ENCODE peak calls at places on chromosome 13, in four cellular contexts. E, U, J and Y are unnamed samples. For H3K4me1, the result is how much of the 10 kb centered on the place peaks cover.

GRCh38 chr13:109794095-109794494 is 7.7 kb upstream of the IRS2 start:
- DNase-seq in E (no peak), U (no peak), J (no peak), Y (no peak)

GRCh38 chr13:45082964-45083363 is 37.3 kb upstream of the GTF2F2 start:
- DNase-seq in E (no peak), U (no peak), J (no peak), Y (no peak)

GRCh38 chr13:66659291-66660012 is 570.7 kb downstream of the PCDH9 start:
- DNase-seq in E (no peak), U (no peak), J (no peak), Y (no peak)

GRCh38 chr13:113176292-113176691 is 17.8 kb downstream of the PROZ start:
- DNase-seq in E (no peak), U (no peak), J (no peak), Y (no peak)

GRCh38 chr13:52779028-52779612 is 39.5 kb upstream of the CNMD start:
- DNase-seq in E (no peak), U (no peak), J (no peak), Y (no peak)

GRCh38 chr13:78595819-78596700 is 7.3 kb downstream of the POU4F1 start:
- DNase-seq in E (no peak), U (peak), J (no peak), Y (no peak)

GRCh38 chr13:80345771-80346510 is 5.0 kb upstream of the SPRY2 start:
- DNase-seq in E (no peak), U (no peak), J (no peak), Y (no peak)

GRCh38 chr13:82011355-82011754 is 1670.4 kb upstream of the SPRY2 start:
- DNase-seq in E (no peak), U (no peak), J (no peak), Y (no peak)

GRCh38 chr13:28575200-28575599 is 80.3 kb upstream of the FLT1 start:
- DNase-seq in E (no peak), U (no peak), J (no peak), Y (no peak)

GRCh38 chr13:105202384-105202783 is 1333.1 kb downstream of the EFNB2 start:
- DNase-seq in E (no peak), U (no peak), J (no peak), Y (no peak)

GRCh38 chr13:89393758-89394157 is 1722.6 kb downstream of the SLITRK5 start:
- DNase-seq in E (no peak), U (no peak), J (no peak), Y (no peak)

GRCh38 chr13:60379837-60380236 is 17.2 kb upstream of the TDRD3 start:
- DNase-seq in E (no peak), U (no peak), J (no peak), Y (no peak)

GRCh38 chr13:66859078-66859477 is 371.1 kb downstream of the PCDH9 start:
- DNase-seq in E (no peak), U (no peak), J (no peak), Y (no peak)

GRCh38 chr13:79491715-79492114 is 10.8 kb downstream of the NDFIP2 start:
- DNase-seq in E (no peak), U (no peak), J (no peak), Y (no peak)

GRCh38 chr13:20057963-20058362 is 99.4 kb downstream of the ZMYM2 start:
- DNase-seq in E (no peak), U (no peak), J (no peak), Y (no peak)

GRCh38 chr13:76161143-76161542 is 525.0 kb downstream of the LMO7 start:
- DNase-seq in E (no peak), U (no peak), J (no peak), Y (peak)

GRCh38 chr13:113732176-113732960 is 26.7 kb upstream of the TMEM255B start:
- DNase-seq in E (no peak), U (no peak), J (no peak), Y (no peak)

GRCh38 chr13:40682449-40683240 is 16.2 kb upstream of the FOXO1 start:
- DNase-seq in E (no peak), U (no peak), J (no peak), Y (no peak)

GRCh38 chr13:46530084-46530935 is 22.7 kb upstream of the LRCH1 start:
- DNase-seq in E (no peak), U (no peak), J (no peak), Y (no peak)

GRCh38 chr13:37492741-37493514 is 105.6 kb downstream of the POSTN start:
- DNase-seq in E (no peak), U (no peak), J (no peak), Y (no peak)

GRCh38 chr13:95301947-95302386 is 716 bp upstream of the ABCC4 start:
- DNase-seq in E (no peak), U (no peak), J (no peak), Y (no peak)

GRCh38 chr13:41428155-41428554 is 29.2 kb upstream of the RGCC start:
- DNase-seq in E (no peak), U (peak), J (no peak), Y (no peak)

GRCh38 chr13:34748078-34748477 is 194.0 kb upstream of the NBEA start:
- DNase-seq in E (no peak), U (no peak), J (no peak), Y (no peak)

GRCh38 chr13:19984430-19985218 is 26.1 kb downstream of the ZMYM2 start:
- DNase-seq in E (no peak), U (no peak), J (no peak), Y (no peak)

GRCh38 chr13:58744686-58745085 is 1113.1 kb downstream of the PCDH17 start:
- DNase-seq in E (no peak), U (no peak), J (no peak), Y (no peak)

GRCh38 chr13:106573855-106574254 is 5.9 kb upstream of the ARGLU1 start:
- DNase-seq in E (no peak), U (no peak), J (peak), Y (no peak)

GRCh38 chr13:24671367-24672117 is 8.7 kb upstream of the ATP12A start:
- DNase-seq in E (peak), U (peak), J (no peak), Y (no peak)

GRCh38 chr13:112958127-112958989 is 10.7 kb upstream of the MCF2L start:
- DNase-seq in E (peak), U (no peak), J (no peak), Y (no peak)

GRCh38 chr13:77325371-77325941 is 1.4 kb downstream of the MYCBP2 start:
- DNase-seq in E (no peak), U (no peak), J (no peak), Y (no peak)

GRCh38 chr13:113856716-113857065 is 7.2 kb downstream of the GAS6 start:
- DNase-seq in E (peak), U (peak), J (peak), Y (no peak)

GRCh38 chr13:76632388-76633044 is 253.7 kb downstream of the KCTD12 start:
- DNase-seq in E (no peak), U (peak), J (no peak), Y (no peak)

GRCh38 chr13:97914537-97914936 is 38.9 kb upstream of the IPO5 start:
- DNase-seq in E (no peak), U (no peak), J (no peak), Y (no peak)

GRCh38 chr13:57632276-57633140 is 964 bp downstream of the PCDH17 start:
- DNase-seq in E (no peak), U (peak), J (no peak), Y (no peak)

GRCh38 chr13:29959086-29959485 is 108.7 kb upstream of the UBL3 start:
- DNase-seq in E (no peak), U (no peak), J (no peak), Y (no peak)

GRCh38 chr13:29958476-29958875 is 108.1 kb upstream of the UBL3 start:
- DNase-seq in E (no peak), U (no peak), J (no peak), Y (no peak)

GRCh38 chr13:29961036-29961685 is 110.7 kb upstream of the UBL3 start:
- DNase-seq in E (no peak), U (no peak), J (no peak), Y (no peak)

GRCh38 chr13:29956771-29957170 is 106.4 kb upstream of the UBL3 start:
- DNase-seq in E (no peak), U (no peak), J (no peak), Y (no peak)

GRCh38 chr13:29959621-29960020 is 109.2 kb upstream of the UBL3 start:
- DNase-seq in E (no peak), U (no peak), J (no peak), Y (no peak)
- H3K27ac ChIP-seq in E (no peak), U (no peak), J (no peak), Y (no peak)

DNA sequence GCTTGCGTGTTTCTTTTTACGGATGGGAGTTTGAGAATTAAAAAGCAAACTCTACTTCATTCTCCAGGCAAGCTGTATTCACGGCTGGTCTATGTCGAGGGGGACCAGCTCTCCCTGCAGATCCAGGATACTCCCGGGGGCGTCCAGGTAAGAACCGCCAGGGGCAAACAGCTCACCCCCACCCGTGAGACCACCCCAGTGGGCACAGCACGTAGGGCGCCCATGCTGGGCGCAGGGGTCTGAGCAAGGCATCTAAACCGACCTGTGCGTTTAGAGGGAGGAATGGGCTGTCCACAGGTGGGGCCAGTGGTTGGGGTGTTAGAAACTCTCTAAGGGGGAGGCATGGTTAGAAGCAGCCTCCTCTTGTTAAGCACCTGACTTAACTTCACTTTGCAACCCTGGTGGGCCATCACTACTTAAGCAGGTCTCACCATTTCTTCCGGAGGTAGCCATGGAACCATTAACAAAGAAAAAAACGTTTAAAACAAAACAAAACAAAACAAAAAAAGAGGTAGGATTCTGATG is 1.0 kb downstream of the RASL11A start:
- DNase-seq in E (no peak), U (no peak), J (no peak), Y (no peak)
- H3K4me1 ChIP-seq in E (under half), U (under half), J (under half), Y (under half)

DNA sequence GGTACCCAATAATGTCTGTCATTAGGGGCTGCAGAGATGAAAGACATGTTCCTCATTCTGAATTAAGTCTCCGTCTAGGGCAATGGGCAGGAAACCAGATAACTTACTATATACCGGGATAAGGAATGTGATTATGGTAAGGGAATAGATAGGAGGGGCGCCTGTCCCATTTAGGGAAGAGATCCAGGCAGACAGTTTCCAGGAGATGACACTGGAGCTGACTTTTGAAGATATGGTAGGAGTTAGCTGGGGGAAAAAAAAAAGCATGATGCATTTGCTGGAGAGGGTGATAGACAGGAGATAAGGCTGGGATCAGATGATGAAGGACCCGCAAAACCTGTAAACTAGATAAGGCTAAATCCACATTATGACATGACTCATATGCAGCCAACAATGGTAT is 340.7 kb downstream of the DCT start:
- DNase-seq in E (no peak), U (no peak), J (no peak), Y (no peak)
- H3K27ac ChIP-seq in E (no peak), U (no peak), J (no peak), Y (no peak)

GRCh38 chr13:33114146-33114545 is 97.9 kb downstream of the KL start:
- DNase-seq in E (no peak), U (no peak), J (no peak), Y (no peak)
- H3K4me1 ChIP-seq in E (under half), U (under half), J (half or more), Y (under half)

DNA sequence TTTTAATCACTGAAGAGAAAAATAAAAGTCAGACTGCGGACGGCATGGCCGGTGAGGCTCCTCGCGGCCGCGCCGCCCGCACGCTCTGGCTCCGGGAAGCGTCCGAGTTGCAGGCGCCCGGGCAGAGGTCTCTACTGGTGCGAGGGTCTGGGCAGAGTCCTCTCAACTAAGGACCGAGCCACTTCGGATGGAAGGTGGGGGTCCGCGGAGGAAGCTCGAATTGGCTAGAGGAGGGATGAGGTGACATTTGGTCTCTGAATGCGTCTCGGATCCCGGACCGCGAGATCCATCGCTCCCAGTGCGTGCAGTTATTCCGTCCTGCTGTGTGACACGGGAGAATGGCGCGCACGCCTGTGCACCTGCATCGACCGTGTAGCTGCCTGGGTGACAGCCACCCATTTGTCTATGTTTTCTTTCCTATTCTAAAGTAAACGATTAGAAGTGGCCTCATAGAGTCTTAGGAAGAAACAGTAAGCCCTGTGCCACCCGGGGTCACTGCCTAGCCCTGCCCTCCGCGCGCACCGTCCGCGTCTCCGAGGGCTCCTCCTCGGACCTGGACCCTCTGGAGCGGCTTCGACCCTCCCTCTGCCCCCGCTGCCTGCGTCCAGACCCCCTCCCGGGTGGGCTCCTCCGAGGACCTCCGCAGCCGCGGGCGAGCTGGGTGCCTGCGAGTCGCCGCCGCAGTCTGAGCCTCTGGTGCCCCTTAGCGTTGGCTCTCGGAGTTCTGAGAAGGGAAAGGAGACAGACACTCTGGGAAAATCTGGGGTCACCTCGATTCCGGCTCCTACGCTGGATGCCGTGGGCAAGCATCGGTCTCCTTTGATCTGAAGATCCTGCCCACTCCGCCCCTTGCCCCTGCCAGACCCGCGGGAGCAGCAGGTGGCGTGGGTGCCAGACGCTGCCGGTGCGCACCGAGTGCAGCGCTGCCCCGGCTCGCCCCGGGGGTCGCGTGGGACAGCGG is 347.4 kb downstream of the LIG4 start:
- DNase-seq in E (no peak), U (peak), J (peak), Y (no peak)
- H3K27ac ChIP-seq in E (no peak), U (no peak), J (no peak), Y (no peak)

DNA sequence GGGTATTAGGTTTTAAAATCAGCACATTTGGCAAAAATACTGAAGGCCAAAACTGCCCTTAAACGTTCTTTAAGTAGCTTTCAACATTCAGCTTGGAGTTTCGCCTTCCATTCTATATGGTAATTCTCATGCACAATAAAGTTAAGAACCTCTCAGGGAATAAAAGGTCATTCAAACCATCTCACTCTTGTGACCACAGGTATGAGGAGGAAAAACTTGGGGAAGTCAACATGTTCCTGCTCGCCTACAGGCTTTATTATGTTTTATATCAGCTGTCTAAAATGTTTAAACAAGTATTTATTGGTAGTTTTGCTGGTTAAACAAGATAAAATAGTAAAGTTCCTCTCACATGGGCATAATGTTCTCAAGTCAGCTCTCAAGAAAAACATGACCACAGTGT is 19.9 kb upstream of the TM9SF2 start:
- DNase-seq in E (no peak), U (no peak), J (no peak), Y (no peak)
- H3K4me1 ChIP-seq in E (under half), U (under half), J (under half), Y (under half)

GRCh38 chr13:98974053-98974452 is 3.8 kb downstream of the DOCK9 start:
- DNase-seq in E (no peak), U (no peak), J (no peak), Y (no peak)
- H3K27ac ChIP-seq in E (no peak), U (no peak), J (peak), Y (peak)

DNA sequence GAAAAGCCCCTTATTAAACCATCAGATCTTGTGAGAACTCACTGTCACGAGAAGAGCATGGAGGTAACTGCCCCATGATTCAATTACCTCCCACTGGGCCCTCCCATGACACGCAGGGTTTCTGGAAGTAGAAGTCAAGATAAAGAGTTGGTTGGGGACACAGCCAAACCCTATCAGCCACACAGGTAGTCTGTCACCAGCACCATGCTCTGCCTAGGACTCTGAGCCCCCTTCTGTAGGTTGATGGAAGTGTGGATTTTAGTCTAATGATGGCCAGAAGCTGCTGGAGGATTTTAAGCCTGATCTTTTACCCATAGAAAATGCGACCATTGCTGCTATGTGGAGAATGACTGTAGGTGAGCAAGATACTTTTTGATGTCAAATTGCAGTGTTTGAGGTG is 60.8 kb downstream of the ARHGEF7 start:
- DNase-seq in E (no peak), U (no peak), J (no peak), Y (no peak)
- H3K4me1 ChIP-seq in E (under half), U (under half), J (half or more), Y (half or more)